ENCODE peak calls at places on chromosomes 4 and X, in four cellular contexts. C, L, Q and K are unnamed samples.

GRCh38 chrX:53476371-53476770 is 42.2 kb upstream of the HSD17B10 start:
- DNase-seq in C (no peak), L (no peak), Q (no peak), K (no peak)

GRCh38 chrX:30586516-30586915 is 8.9 kb upstream of the TASL start:
- DNase-seq in C (no peak), L (no peak), Q (no peak), K (no peak)

GRCh38 chr4:133866328-133866699 is 335.3 kb downstream of the PABPC4L start:
- DNase-seq in C (no peak), L (peak), Q (no peak), K (no peak)

GRCh38 chrX:118000518-118000917 is 116.1 kb downstream of the KLHL13 start:
- DNase-seq in C (no peak), L (no peak), Q (no peak), K (no peak)

GRCh38 chr4:8324640-8325239 is 55.2 kb downstream of the HTRA3 start:
- DNase-seq in C (no peak), L (no peak), Q (no peak), K (no peak)

GRCh38 chrX:131746491-131746968 is 202.7 kb downstream of the OR13H1 start:
- DNase-seq in C (peak), L (no peak), Q (no peak), K (peak)

GRCh38 chr4:19774690-19775256 is 476.9 kb upstream of the SLIT2 start:
- DNase-seq in C (no peak), L (no peak), Q (no peak), K (no peak)

GRCh38 chrX:151983186-151983585 is 8.7 kb upstream of the GABRE start:
- DNase-seq in C (no peak), L (no peak), Q (no peak), K (no peak)

GRCh38 chrX:153926863-153927685 is 1.0 kb upstream of the ARHGAP4 start:
- DNase-seq in C (peak), L (no peak), Q (no peak), K (peak)

GRCh38 chr4:1523506-1523905 is 117.3 kb upstream of the NKX1-1 start:
- DNase-seq in C (no peak), L (no peak), Q (no peak), K (no peak)

GRCh38 chr4:163662761-163663160 is 168.3 kb downstream of the TMA16 start:
- DNase-seq in C (no peak), L (no peak), Q (no peak), K (no peak)

GRCh38 chr4:138775890-138776289 is 239.7 kb upstream of the NOCT start:
- DNase-seq in C (no peak), L (peak), Q (no peak), K (no peak)

GRCh38 chr4:185932491-185932890 is 120.5 kb upstream of the SORBS2 start:
- DNase-seq in C (no peak), L (no peak), Q (no peak), K (no peak)

GRCh38 chr4:54781771-54782170 is 124.0 kb downstream of the KIT start:
- DNase-seq in C (no peak), L (no peak), Q (no peak), K (no peak)

GRCh38 chrX:153517421-153517820 is at the start of gene ATP2B3:
- DNase-seq in C (no peak), L (no peak), Q (no peak), K (no peak)

GRCh38 chr4:18020145-18020670 is 1.3 kb downstream of the LCORL start:
- DNase-seq in C (peak), L (peak), Q (no peak), K (no peak)

GRCh38 chr4:84456157-84456556 is 42.9 kb downstream of the NKX6-1 start:
- DNase-seq in C (no peak), L (no peak), Q (no peak), K (no peak)

GRCh38 chr4:33200377-33200776 is 2480.2 kb downstream of the PCDH7 start:
- DNase-seq in C (no peak), L (no peak), Q (no peak), K (no peak)

GRCh38 chrX:116384406-116384805 is 52.0 kb upstream of the SLC6A14 start:
- DNase-seq in C (no peak), L (no peak), Q (no peak), K (no peak)

GRCh38 chrX:40845331-40845911 is 110.1 kb upstream of the MED14 start:
- DNase-seq in C (peak), L (peak), Q (no peak), K (peak)

GRCh38 chrX:39611468-39611867 is 486.3 kb downstream of the BCOR start:
- DNase-seq in C (no peak), L (no peak), Q (no peak), K (no peak)

GRCh38 chr4:25827373-25827772 is 35.4 kb downstream of the SEL1L3 start:
- DNase-seq in C (no peak), L (no peak), Q (no peak), K (no peak)

GRCh38 chrX:133913658-133914388 is 71.6 kb downstream of the GPC3 start:
- DNase-seq in C (no peak), L (peak), Q (peak), K (no peak)

GRCh38 chrX:78769933-78770332 is 22.4 kb downstream of the LPAR4 start:
- DNase-seq in C (no peak), L (no peak), Q (no peak), K (no peak)

GRCh38 chr4:158873795-158874359 is 105.1 kb downstream of the FNIP2 start:
- DNase-seq in C (no peak), L (peak), Q (no peak), K (peak)

GRCh38 chr4:173277340-173277739 is 56.8 kb downstream of the HMGB2 start:
- DNase-seq in C (no peak), L (no peak), Q (no peak), K (no peak)

GRCh38 chr4:41611881-41612871 is 74.2 kb downstream of the LIMCH1 start:
- DNase-seq in C (peak), L (peak), Q (peak), K (peak)

GRCh38 chr4:23135792-23136645 is 443.3 kb downstream of the GBA3 start:
- DNase-seq in C (no peak), L (peak), Q (peak), K (peak)

GRCh38 chr4:39823193-39823592 is 125.3 kb downstream of the UBE2K start:
- DNase-seq in C (no peak), L (peak), Q (no peak), K (no peak)

GRCh38 chrX:153739754-153740486 is 15.3 kb downstream of the ABCD1 start:
- DNase-seq in C (no peak), L (no peak), Q (no peak), K (peak)

GRCh38 chr4:1547863-1548637 is 136.1 kb downstream of the FAM53A start:
- DNase-seq in C (no peak), L (no peak), Q (no peak), K (no peak)

GRCh38 chrX:116238866-116239265 is 68.3 kb downstream of the AGTR2 start:
- DNase-seq in C (no peak), L (no peak), Q (no peak), K (no peak)

GRCh38 chr4:81398379-81398778 is 73.3 kb downstream of the RASGEF1B start:
- DNase-seq in C (no peak), L (no peak), Q (no peak), K (no peak)

GRCh38 chrX:100979881-100980607 is 10.5 kb downstream of the ARL13A start:
- DNase-seq in C (no peak), L (no peak), Q (no peak), K (no peak)

GRCh38 chr4:140472156-140472555 is 25.9 kb downstream of the MGAT4D start:
- DNase-seq in C (no peak), L (no peak), Q (no peak), K (no peak)

GRCh38 chr4:4397441-4397819 is 10.5 kb downstream of the NSG1 start:
- DNase-seq in C (no peak), L (no peak), Q (no peak), K (no peak)

GRCh38 chr4:68905598-68906237 is 45.9 kb downstream of the UGT2A3 start:
- DNase-seq in C (peak), L (peak), Q (peak), K (peak)

DNA sequence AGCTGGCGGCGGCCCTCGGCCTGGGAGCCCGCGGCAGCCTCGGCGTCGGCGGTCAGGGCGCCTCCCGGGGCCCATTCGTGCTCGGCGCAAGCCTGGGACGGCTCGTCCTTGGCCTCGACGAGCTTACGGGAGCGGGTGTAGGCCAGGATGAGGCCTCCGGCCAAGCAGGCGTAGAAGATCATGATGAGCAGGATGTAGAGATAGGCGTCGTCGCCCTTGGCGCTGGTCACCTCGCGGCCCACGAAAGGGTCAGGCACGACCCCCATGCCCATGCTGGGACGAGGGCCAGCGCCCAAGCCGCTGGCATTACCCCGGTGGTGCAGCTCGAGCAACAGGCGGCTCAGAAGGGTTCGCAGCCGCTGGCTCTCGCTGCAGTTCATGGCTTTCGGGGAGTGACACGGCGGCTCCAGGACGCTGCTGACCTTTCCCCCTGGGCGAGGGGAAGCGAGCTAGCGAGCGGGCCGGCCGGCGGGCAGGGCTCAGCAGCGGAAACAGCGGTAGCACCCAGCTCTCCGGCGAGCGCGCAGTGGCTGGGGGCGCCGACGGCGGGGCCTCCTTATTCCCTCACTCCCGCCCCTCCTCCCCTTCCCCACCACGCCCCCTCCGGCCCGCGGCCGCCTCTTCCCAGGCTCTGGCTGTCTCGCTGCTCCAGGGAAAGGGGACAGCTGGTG is at the start of gene KCNE5:
- DNase-seq in C (peak), L (peak), Q (peak), K (peak)
- H3K9ac ChIP-seq in C (no peak), L (peak), Q (no peak), K (no peak)

GRCh38 chr4:152957437-152958185 is 21.5 kb downstream of the FHDC1 start:
- DNase-seq in C (no peak), L (peak), Q (no peak), K (no peak)

GRCh38 chr4:152953514-152953913 is 17.4 kb downstream of the FHDC1 start:
- DNase-seq in C (no peak), L (peak), Q (no peak), K (no peak)

GRCh38 chr4:152959080-152959479 is 23.0 kb downstream of the FHDC1 start:
- DNase-seq in C (no peak), L (no peak), Q (no peak), K (no peak)

GRCh38 chr4:152956650-152957436 is 20.7 kb downstream of the FHDC1 start:
- DNase-seq in C (no peak), L (peak), Q (no peak), K (no peak)

DNA sequence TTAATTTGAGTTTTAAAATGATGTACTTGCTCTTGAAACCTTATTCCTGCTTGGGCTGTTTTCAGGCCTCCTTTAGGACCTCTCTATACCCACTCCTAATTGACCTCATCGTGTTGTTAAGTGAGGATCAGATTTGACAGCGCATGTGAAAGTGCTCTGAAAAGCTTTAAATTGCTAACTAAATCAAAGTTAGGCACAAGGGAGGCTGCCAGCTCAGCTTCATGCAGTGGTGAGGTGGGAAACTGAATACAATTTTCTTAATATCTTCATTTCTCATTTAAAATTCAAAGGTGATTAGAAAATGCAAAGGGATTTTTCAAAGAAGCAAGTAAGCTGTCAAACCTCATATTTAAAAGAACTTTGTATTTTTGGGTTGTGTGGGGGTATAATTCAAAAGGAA is 20.0 kb downstream of the FHDC1 start:
- DNase-seq in C (no peak), L (no peak), Q (no peak), K (no peak)
- H2AK5ac ChIP-seq in C (no peak), L (no peak), Q (no peak), K (no peak)

GRCh38 chr4:13548984-13549546 is 4.8 kb upstream of the NKX3-2 start:
- DNase-seq in C (peak), L (peak), Q (peak), K (peak)
- H3K9ac ChIP-seq in C (no peak), L (peak), Q (no peak), K (no peak)

DNA sequence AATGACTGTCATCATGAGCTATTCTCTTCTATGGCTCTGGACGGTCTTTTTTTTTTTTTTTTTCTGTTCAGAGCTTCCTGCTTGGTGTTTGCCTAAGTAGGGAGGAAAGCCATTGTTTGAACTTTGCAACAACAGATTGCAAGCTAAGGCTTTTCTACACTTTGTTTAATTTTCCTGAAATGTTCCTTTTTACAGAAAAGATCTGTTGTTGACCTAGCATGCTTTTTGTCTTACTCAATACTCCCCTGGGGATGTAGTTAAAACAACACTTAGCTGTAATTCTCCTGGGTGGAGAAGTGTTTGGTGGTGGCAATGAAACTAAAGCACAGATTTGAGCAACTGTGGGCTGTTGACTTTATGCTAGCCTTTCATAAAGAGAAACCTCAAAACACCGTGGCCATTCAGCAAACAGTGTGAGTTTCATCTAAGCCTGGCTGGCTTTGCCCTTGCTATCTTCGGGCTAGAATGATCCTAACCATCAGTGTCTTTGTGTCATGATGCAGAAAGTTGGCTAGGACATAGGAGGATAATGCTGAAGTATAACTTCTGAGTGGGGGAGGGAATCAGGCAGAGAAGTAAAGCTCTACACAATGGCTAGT is 110.5 kb downstream of the ANXA3 start:
- DNase-seq in C (no peak), L (no peak), Q (no peak), K (no peak)
- H2AK5ac ChIP-seq in C (no peak), L (no peak), Q (no peak), K (no peak)

DNA sequence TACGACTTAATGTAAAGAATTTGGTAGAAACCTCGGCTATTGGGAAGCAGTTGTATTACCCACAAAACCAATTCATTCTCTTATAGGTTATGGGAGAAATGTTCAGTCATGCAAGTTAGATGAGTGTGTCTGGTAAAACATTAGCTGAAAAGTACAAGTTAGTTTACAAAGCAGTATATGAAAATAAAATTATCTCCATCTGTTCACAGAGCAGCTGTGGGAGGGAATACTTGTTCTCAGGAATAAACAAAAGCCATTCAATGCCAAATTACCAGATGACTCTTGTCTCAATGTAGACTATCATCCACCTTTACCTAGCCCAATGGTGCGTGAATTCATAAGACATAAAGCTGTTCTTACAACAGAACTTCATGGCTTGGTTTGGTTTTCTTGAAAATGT is 28.6 kb downstream of the STAP1 start:
- DNase-seq in C (no peak), L (no peak), Q (no peak), K (no peak)
- H3K9ac ChIP-seq in C (no peak), L (no peak), Q (no peak), K (no peak)